ENCODE peak calls at places on chromosomes 6 and 20, in six cellular contexts. U, S, Y, L, J and P are unnamed samples.

GRCh38 chr20:21288587-21289370 is 14.4 kb upstream of the XRN2 start:
- DNase-seq in U (no peak), S (no peak), J (no peak), L (no peak), Y (no peak), P (no peak)

GRCh38 chr20:829531-829930 is 4.0 kb upstream of the FAM110A start:
- DNase-seq in S (no peak), L (no peak), J (no peak), Y (no peak), U (no peak), P (no peak)

GRCh38 chr20:46151936-46152335 is 33.8 kb downstream of the CD40 start:
- DNase-seq in L (no peak), Y (no peak), J (no peak), U (peak), S (peak), P (no peak)

GRCh38 chr6:16562498-16562897 is 198.8 kb downstream of the ATXN1 start:
- DNase-seq in Y (peak), U (no peak), J (no peak), L (no peak), S (no peak), P (no peak)

GRCh38 chr20:58547527-58548475 is 32.6 kb upstream of the APCDD1L start:
- DNase-seq in Y (no peak), U (no peak), L (no peak), S (no peak), J (no peak), P (no peak)

GRCh38 chr6:41644297-41644879 is 6.1 kb downstream of the MDFI start:
- DNase-seq in L (no peak), U (no peak), Y (no peak), J (no peak), S (no peak), P (no peak)

GRCh38 chr6:15996030-15996429 is 132.9 kb upstream of the MYLIP start:
- DNase-seq in U (no peak), J (no peak), Y (no peak), S (no peak), L (no peak), P (no peak)

GRCh38 chr20:63517376-63518309 is 2.9 kb upstream of the PPDPF start:
- DNase-seq in U (no peak), L (no peak), J (no peak), S (no peak), Y (no peak), P (no peak)

GRCh38 chr6:24543683-24544082 is 48.9 kb downstream of the ALDH5A1 start:
- DNase-seq in L (no peak), S (no peak), U (no peak), Y (no peak), J (no peak), P (no peak)

GRCh38 chr20:31974975-31975481 is 7.1 kb downstream of the XKR7 start:
- DNase-seq in L (no peak), U (no peak), Y (no peak), S (no peak), J (peak), P (no peak)

GRCh38 chr6:35668708-35669440 is 19.8 kb downstream of the FKBP5 start:
- DNase-seq in J (no peak), U (no peak), L (no peak), Y (no peak), S (no peak), P (no peak)

GRCh38 chr20:8557711-8558110 is 425.6 kb downstream of the PLCB1 start:
- DNase-seq in L (no peak), Y (peak), S (no peak), J (no peak), U (no peak), P (no peak)

GRCh38 chr20:45993197-45993951 is 15.3 kb upstream of the MMP9 start:
- DNase-seq in Y (no peak), U (no peak), S (peak), J (peak), L (no peak), P (no peak)

GRCh38 chr6:10210052-10210451 is 204.8 kb downstream of the TFAP2A start:
- DNase-seq in S (peak), J (no peak), U (no peak), L (no peak), Y (peak), P (no peak)

GRCh38 chr6:8446391-8446790 is 11.0 kb upstream of the SLC35B3 start:
- DNase-seq in L (no peak), Y (no peak), J (no peak), S (no peak), U (no peak), P (no peak)

GRCh38 chr6:25942561-25943147 is 12.2 kb upstream of the SLC17A2 start:
- DNase-seq in L (no peak), U (no peak), Y (peak), J (no peak), S (no peak), P (no peak)

GRCh38 chr20:42430059-42430458 is 759.6 kb downstream of the PTPRT start:
- DNase-seq in L (no peak), J (no peak), Y (no peak), U (no peak), S (no peak), P (no peak)

GRCh38 chr20:40049838-40050237 is 639.2 kb downstream of the MAFB start:
- DNase-seq in L (no peak), S (no peak), Y (no peak), U (no peak), J (no peak), P (no peak)

GRCh38 chr20:56516631-56517030 is 7.9 kb upstream of the FAM209A start:
- DNase-seq in L (no peak), S (no peak), J (no peak), U (no peak), Y (no peak), P (no peak)

GRCh38 chr20:35334511-35335101 is 42.4 kb upstream of the FAM83C start:
- DNase-seq in L (no peak), U (no peak), J (no peak), Y (peak), S (no peak), P (no peak)

GRCh38 chr6:63476302-63476701 is 96.0 kb upstream of the LOC128125822 start:
- DNase-seq in Y (no peak), J (no peak), U (no peak), S (no peak), L (no peak), P (no peak)

GRCh38 chr20:35992713-35993335 is 24.4 kb downstream of the CNBD2 start:
- DNase-seq in U (peak), S (peak), Y (peak), L (peak), J (peak), P (peak)

GRCh38 chr20:1430004-1430451 is 36.6 kb downstream of the NSFL1C start:
- DNase-seq in J (no peak), S (no peak), L (no peak), U (no peak), Y (peak), P (no peak)

GRCh38 chr20:38178065-38178471 is 13.0 kb upstream of the TGM2 start:
- DNase-seq in Y (no peak), S (no peak), L (no peak), J (no peak), U (no peak), P (no peak)

GRCh38 chr6:2063547-2063946 is 181.9 kb downstream of the GMDS start:
- DNase-seq in Y (no peak), J (no peak), L (no peak), U (no peak), S (no peak), P (no peak)

GRCh38 chr6:125747589-125748533 is 1.6 kb upstream of the HEY2 start:
- DNase-seq in J (peak), Y (no peak), L (peak), U (peak), S (peak), P (no peak)

GRCh38 chr20:483791-484644 is 21.7 kb upstream of the TBC1D20 start:
- DNase-seq in J (no peak), U (no peak), Y (no peak), L (no peak), S (no peak), P (no peak)

GRCh38 chr20:36802326-36803223 is 29.0 kb upstream of the DSN1 start:
- DNase-seq in S (no peak), U (no peak), Y (peak), L (no peak), J (no peak), P (no peak)